ENCODE peak calls at places on chromosomes 2 and 18, in five cellular contexts. B is AG10803, X is brain microvascular endothelial cell, A is HCT116, T is colonic mucosa. U is an unnamed sample.

GRCh38 chr2:200122683-200123082 is 167.3 kb downstream of the MAIP1 start:
- DNase-seq in B (no peak), X (no peak), A (no peak), T (no peak), U (no peak)

GRCh38 chr2:24843461-24843860 is 50.2 kb downstream of the CENPO start:
- DNase-seq in B (no peak), X (no peak), A (no peak), T (no peak), U (no peak)

GRCh38 chr2:125397535-125398251 is 1258.3 kb upstream of the GYPC start:
- DNase-seq in B (no peak), X (no peak), A (no peak), T (no peak), U (peak)

GRCh38 chr2:211371465-211371864 is 815.1 kb downstream of the CPS1 start:
- DNase-seq in B (no peak), X (no peak), A (no peak), T (no peak), U (no peak)

GRCh38 chr2:226447896-226448295 is 351.7 kb downstream of the IRS1 start:
- DNase-seq in B (peak), X (peak), A (no peak), T (peak), U (no peak)

GRCh38 chr2:96153291-96153713 is 8.1 kb upstream of the DUSP2 start:
- DNase-seq in B (no peak), X (no peak), A (no peak), T (no peak), U (no peak)

GRCh38 chr2:207558106-207558505 is 28.3 kb downstream of the CREB1 start:
- DNase-seq in B (peak), X (peak), A (no peak), T (no peak), U (no peak)

GRCh38 chr2:11407413-11407812 is 58.5 kb downstream of the E2F6 start:
- DNase-seq in B (no peak), X (no peak), A (no peak), T (no peak), U (no peak)

GRCh38 chr18:46630991-46631390 is 26.0 kb downstream of the LOXHD1 start:
- DNase-seq in B (no peak), X (no peak), A (no peak), T (no peak), U (no peak)

DNA sequence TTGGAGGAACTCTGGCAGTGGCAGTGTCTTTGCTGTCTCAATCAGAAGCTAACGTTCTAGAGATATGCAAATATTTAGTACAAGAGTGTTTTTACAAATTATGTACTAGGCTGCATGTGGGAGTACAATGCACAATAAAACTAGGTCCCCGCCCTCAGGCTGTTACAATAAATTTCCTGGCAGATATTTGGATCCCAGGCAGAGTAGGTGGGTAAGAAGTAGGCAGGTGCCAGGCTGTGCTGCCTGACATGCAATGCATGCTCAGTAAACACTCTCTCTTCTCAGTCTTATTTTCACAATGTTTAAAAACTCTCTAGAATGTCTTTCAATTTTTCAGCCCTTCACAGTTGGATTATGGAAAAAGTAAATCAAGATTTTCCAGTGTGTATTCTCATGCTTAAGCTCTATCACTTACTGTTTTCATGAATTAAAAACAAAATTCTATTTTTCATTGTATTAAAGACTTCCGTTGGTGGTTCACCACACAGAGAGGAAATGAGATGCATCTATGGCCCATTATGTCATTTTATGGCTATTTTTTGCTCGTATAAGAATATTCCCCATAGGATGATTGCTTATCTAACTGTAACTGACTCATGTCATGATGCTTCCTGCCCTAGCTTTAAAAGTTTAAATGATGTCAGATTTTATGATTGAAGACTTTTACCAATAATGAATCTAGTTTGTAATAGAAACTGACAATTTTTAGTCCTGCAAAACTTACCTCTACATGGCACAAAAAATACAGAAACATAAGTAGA is 346.0 kb downstream of the RND3 start:
- DNase-seq in B (no peak), X (peak), A (no peak), T (no peak), U (no peak)
- H3K4me3 ChIP-seq in B (no peak), X (no peak), A (no peak), T (no peak), U (no peak)

DNA sequence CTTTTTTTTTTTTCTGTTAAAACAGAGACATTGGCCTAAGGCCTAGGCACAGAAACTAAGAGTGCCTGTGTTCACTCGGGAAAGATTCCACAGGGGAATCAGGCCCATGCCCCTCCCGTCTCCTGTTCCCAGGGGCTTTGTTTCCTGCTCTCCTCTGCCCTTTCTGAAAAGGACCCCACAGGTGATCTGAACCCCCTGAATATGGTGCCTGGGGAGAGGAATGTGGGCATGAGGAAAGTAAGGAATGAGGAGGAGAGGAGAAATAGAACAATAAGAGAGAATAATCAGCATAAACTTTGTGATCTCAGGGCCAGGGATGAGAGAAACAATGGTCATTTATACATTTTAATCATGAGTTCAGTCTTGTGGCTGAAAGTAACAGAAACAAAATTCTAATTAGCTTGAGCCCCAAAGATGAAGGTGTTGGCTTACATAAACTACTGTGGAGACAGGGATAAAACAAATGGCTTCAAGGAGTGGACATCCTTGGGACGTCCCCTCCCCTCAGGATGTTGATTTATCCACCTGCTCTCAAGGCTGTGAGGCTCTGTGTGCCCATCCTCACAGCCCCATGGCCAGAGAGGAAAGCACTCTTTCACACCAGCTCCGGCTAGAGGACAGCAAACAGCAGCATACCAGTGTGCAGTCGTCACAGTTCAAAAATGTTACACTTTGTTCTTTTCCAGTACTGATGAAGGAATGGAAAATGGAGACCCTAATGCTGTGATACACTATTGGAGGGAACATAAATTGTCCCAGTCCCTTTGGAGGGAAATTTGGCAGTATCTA is 46.4 kb upstream of the MRPL33 start:
- DNase-seq in B (peak), X (peak), A (no peak), T (no peak), U (no peak)
- TF ChIP-seq CTCF in B (no peak), X (no peak), A (no peak), T (no peak), U (no peak)

GRCh38 chr18:76618721-76619120 is 123.7 kb upstream of the ZNF516 start:
- DNase-seq in B (no peak), X (no peak), A (no peak), T (no peak), U (no peak)

GRCh38 chr18:76619342-76620315 is 124.6 kb upstream of the ZNF516 start:
- DNase-seq in B (peak), X (peak), A (no peak), T (peak), U (no peak)

GRCh38 chr18:76620326-76620813 is 125.3 kb upstream of the ZNF516 start:
- DNase-seq in B (peak), X (peak), A (peak), T (peak), U (peak)

GRCh38 chr18:76621782-76622495 is 126.9 kb upstream of the ZNF516 start:
- DNase-seq in B (peak), X (peak), A (no peak), T (no peak), U (no peak)

DNA sequence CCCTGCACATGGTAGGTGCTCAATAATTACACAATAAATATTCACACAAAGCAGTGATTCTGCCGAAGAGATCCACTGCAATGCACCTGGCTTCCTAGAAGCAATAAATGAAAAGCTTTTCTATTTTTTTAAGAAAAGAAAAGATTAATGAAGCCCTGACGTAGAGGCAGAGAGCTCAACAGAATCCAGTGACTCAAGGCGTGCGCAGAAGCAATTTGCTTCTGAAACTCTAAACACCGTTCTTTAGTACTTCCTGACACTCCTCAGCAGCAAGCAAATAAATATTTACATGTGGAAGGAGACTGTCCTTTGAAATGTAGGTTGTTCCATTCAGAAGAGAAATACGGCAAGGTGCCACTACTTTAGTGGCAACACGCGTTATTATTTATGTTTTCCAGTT is 126.1 kb upstream of the ZNF516 start:
- DNase-seq in B (peak), X (no peak), A (no peak), T (no peak), U (no peak)
- H3K4me3 ChIP-seq in B (no peak), X (peak), A (no peak), T (peak), U (no peak)

DNA sequence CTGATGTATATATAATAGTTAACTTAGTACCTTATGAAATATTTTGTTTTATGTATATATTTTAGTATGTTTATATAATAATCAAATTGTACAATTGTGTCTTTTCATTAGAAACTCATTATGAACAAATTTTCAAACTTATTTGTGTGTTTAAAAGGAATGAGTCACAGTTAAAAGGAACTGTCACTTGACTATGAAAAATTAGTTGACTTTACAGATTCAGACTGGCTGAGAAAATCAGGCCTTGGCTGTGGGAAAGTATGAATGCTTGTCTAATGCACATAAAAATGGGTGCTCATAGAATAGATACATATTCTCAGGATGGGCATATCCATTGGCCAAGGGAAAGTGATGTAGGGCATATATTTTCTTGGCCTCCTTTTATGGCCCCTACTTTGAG is 576.8 kb downstream of the SATB2 start:
- DNase-seq in B (no peak), X (no peak), A (no peak), T (no peak), U (no peak)
- TF ChIP-seq CTCF in B (no peak), X (no peak), A (no peak), T (no peak), U (no peak)

U was measured in GM12864.